ENCODE peak calls at places on chromosomes 4 and X, in nine cellular contexts. V is NCI-H82; Z is NCI-H345; I is natural killer cell treated with Interleukin-12 subunit alpha and Interleukin-12 subunit beta and Interleukin-15 and Interleukin-18, amount 100 ng/mL, for 72 hours; E is right lobe of liver; U is stimulated activated CD8-positive, alpha-beta memory T cell treated with anti-CD3 and anti-CD28 coated beads, Interleukin-12 subunit alpha, Interleukin-12 subunit beta, amount 100 ng/mL, for 4 hours; J is sciatic nerve; F is SW480; O is head of caudate nucleus. K is an unnamed sample.

GRCh38 chrX:40543661-40544328 is 37.0 kb upstream of the ATP6AP2 start:
- DNase-seq in V (peak; percentile 89), O (no peak), I (no peak), Z (peak; percentile 73), F (no peak), U (no peak), E (no peak), J (no peak), K (no peak)

GRCh38 chr4:174869334-174869733 is 40.3 kb upstream of the GLRA3 start:
- DNase-seq in E (no peak), U (no peak), J (no peak), I (no peak), V (no peak), F (no peak), Z (no peak), O (no peak), K (no peak)

GRCh38 chr4:147830987-147831386 is 99.1 kb downstream of the ARHGAP10 start:
- DNase-seq in F (no peak), E (no peak), U (no peak), O (no peak), V (peak; percentile 36), J (no peak), I (no peak), Z (no peak), K (no peak)

GRCh38 chrX:37380920-37381319 is 31.8 kb downstream of the PRRG1 start:
- DNase-seq in V (no peak), J (no peak), O (no peak), F (no peak), U (no peak), E (no peak), I (no peak), Z (no peak), K (no peak)

GRCh38 chr4:113699772-113700171 is 61.8 kb downstream of the CAMK2D start:
- DNase-seq in F (no peak), J (no peak), E (no peak), O (no peak), U (no peak), I (no peak), V (no peak), Z (no peak), K (no peak)

GRCh38 chrX:123267220-123267619 is 83.1 kb downstream of the GRIA3 start:
- DNase-seq in O (no peak), E (no peak), J (no peak), I (no peak), F (no peak), V (no peak), U (no peak), Z (no peak), K (no peak)

GRCh38 chr4:100099746-100100145 is 90.5 kb downstream of the DDIT4L start:
- DNase-seq in Z (no peak), O (no peak), F (no peak), I (no peak), J (no peak), E (no peak), U (no peak), V (no peak), K (no peak)

GRCh38 chrX:12949205-12949926 is 25.5 kb upstream of the TMSB4X start:
- DNase-seq in F (no peak), U (no peak), J (no peak), Z (no peak), E (no peak), I (no peak), O (no peak), V (peak; percentile 39), K (no peak)

GRCh38 chr4:174538123-174538875 is 16.0 kb upstream of the HPGD start:
- DNase-seq in V (no peak), I (no peak), U (no peak), F (no peak), E (no peak), Z (no peak), O (no peak), J (no peak), K (no peak)

GRCh38 chr4:44670466-44671199 is 7.6 kb upstream of the GUF1 start:
- DNase-seq in Z (no peak), V (no peak), J (no peak), O (no peak), E (no peak), F (no peak), I (no peak), U (no peak), K (no peak)